ENCODE peak calls at places on chromosomes 3 and 15, in eight cellular contexts. M is mammary epithelial cell, A is progenitor cell of endocrine pancreas, X is fibroblast of lung, E is prostate gland, Q is HFF-Myc, O is fibroblast of mammary gland, K is choroid plexus epithelial cell. H is an unnamed sample.

GRCh38 chr15:39588531-39589192 is 7.8 kb downstream of the THBS1 start:
- DNase-seq in A (no peak), X (peak; percentile 25), E (no peak), M (peak; percentile 24), O (peak; percentile 21), Q (no peak), K (no peak), H (no peak)

GRCh38 chr15:62444104-62445027 is 279.3 kb upstream of the C2CD4B start:
- DNase-seq in O (peak; percentile 99), K (peak; percentile 77), Q (peak; percentile 96), A (no peak), E (no peak), M (peak; percentile 94), X (peak; percentile 94), H (no peak)

GRCh38 chr15:89367485-89368451 is 33.1 kb upstream of the POLG start:
- DNase-seq in E (no peak), Q (no peak), K (no peak), A (no peak), X (no peak), M (no peak), O (peak; percentile 17), H (no peak)

GRCh38 chr15:67821784-67822451 is 3.4 kb upstream of the SKOR1 start:
- DNase-seq in M (no peak), E (no peak), A (no peak), Q (no peak), O (no peak), X (no peak), K (no peak), H (no peak)

GRCh38 chr3:159882784-159883779 is 105.6 kb upstream of the IL12A start:
- DNase-seq in O (peak; percentile 63), K (peak; percentile 86), X (peak; percentile 81), A (no peak), E (no peak), Q (peak; percentile 61), M (peak; percentile 49), H (no peak)

GRCh38 chr3:89447244-89447643 is 339.8 kb downstream of the EPHA3 start:
- DNase-seq in K (peak; percentile 24), X (no peak), E (no peak), A (no peak), Q (no peak), M (no peak), O (no peak), H (no peak)

GRCh38 chr15:41894791-41895463 is 1.1 kb upstream of the SPTBN5 start:
- DNase-seq in O (peak; percentile 76), M (peak; percentile 86), E (peak; percentile 36), K (peak; percentile 81), X (peak; percentile 68), Q (peak; percentile 29), A (no peak), H (peak; percentile 89)

GRCh38 chr3:57110214-57110613 is 49.8 kb downstream of the SPATA12 start:
- DNase-seq in E (no peak), M (no peak), K (no peak), X (no peak), Q (no peak), O (no peak), A (no peak), H (no peak)

GRCh38 chr15:74869372-74869725 is 3.8 kb downstream of the SCAMP2 start:
- DNase-seq in K (peak; percentile 23), O (no peak), X (no peak), Q (no peak), A (no peak), E (no peak), M (no peak), H (no peak)

GRCh38 chr3:16474304-16474703 is 39.2 kb downstream of the RFTN1 start:
- DNase-seq in O (peak; percentile 62), A (no peak), E (no peak), X (peak; percentile 38), Q (no peak), M (no peak), K (peak; percentile 65), H (no peak)

GRCh38 chr15:85010472-85011209 is 29.0 kb downstream of the PDE8A start:
- DNase-seq in A (no peak), E (no peak), K (peak; percentile 56), X (peak; percentile 83), O (peak; percentile 57), Q (no peak), M (no peak), H (no peak)

GRCh38 chr3:177731644-177732268 is 534.5 kb upstream of the TBL1XR1 start:
- DNase-seq in E (no peak), O (peak; percentile 81), Q (peak; percentile 52), A (no peak), K (peak; percentile 92), X (peak; percentile 42), M (peak; percentile 68), H (no peak)

GRCh38 chr3:176633511-176633910 is 563.8 kb downstream of the TBL1XR1 start:
- DNase-seq in M (no peak), Q (no peak), O (no peak), X (no peak), A (no peak), E (no peak), K (no peak), H (no peak)

GRCh38 chr15:99249270-99249817 is at the start of gene TTC23:
- DNase-seq in E (peak; percentile 40), M (peak; percentile 92), X (peak; percentile 93), K (peak; percentile 91), O (peak; percentile 90), Q (peak; percentile 90), A (no peak), H (no peak)

GRCh38 chr15:66740802-66741201 is 38.8 kb downstream of the SMAD6 start:
- DNase-seq in K (no peak), X (peak; percentile 53), Q (no peak), M (no peak), O (peak; percentile 53), A (no peak), E (peak; percentile 48), H (no peak)

GRCh38 chr15:43268111-43269105 is 1.7 kb upstream of the TGM5 start:
- DNase-seq in Q (no peak), O (no peak), E (no peak), M (no peak), X (no peak), A (no peak), K (peak; percentile 49), H (no peak)

DNA sequence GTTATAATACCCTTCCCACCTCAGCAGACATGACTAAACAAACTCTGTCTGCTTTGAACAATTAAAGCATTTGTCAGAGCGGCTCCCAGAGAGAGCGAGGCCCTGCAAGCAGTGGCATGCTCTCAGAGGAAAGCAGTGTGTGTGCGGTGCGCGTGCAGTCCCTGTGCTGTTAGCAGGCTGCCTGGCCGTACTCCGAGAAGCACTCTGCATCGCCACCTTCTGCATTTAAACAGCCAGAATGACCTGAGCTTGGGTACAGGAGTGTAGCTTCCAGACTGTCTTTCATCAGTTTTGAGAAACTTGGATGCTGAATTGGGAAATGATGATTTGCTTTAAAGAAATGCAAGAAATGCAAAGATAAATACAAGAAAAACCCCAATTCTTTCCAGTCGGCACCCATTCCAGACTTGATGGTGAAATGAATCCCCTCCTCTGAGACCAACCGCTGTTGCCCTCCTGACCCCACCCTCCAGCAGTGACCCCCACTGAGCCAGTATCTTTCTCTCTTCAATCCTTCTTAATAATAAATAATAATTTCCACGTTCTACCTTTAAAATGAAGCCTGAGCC is 113.5 kb downstream of the VGLL4 start:
- DNase-seq in O (peak; percentile 94), X (peak; percentile 97), K (peak; percentile 100), M (peak; percentile 99), A (no peak), E (peak; percentile 80), Q (no peak), H (no peak)
- TF ChIP-seq CTCF in O (peak; percentile 17), X (no peak), K (peak; percentile 58), M (peak; percentile 39), A (no peak), E (no peak), Q (no peak), H (no peak)

DNA sequence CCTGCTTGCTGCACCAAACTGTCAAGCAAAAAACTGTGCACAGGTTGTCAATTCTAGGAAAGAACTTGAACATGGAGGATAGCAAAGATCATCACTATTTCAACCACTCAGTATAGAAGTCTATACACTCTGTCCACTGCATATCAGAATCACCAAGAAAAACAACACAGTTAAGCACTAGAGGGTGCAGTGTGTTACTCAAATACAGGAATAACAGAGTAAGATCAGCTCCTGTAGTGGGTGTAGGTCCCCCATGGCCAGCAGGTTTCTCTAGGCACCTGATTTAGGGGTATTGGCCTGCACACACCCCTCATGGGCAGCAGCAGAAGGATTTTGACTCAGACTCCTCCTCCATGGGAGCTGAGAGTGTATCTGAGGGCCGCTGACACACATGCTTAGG is 464.1 kb downstream of the EPHA6 start:
- DNase-seq in A (no peak), X (no peak), Q (no peak), E (no peak), O (no peak), M (no peak), K (no peak), H (no peak)
- TF ChIP-seq CTCF in A (peak; percentile 23), X (no peak), Q (no peak), E (no peak), O (no peak), M (no peak), K (no peak), H (no peak)

GRCh38 chr3:38742551-38742950 is 73.5 kb downstream of the SCN10A start:
- DNase-seq in A (no peak), Q (no peak), O (no peak), M (no peak), K (no peak), X (no peak), E (no peak), H (no peak)

GRCh38 chr3:38739396-38739689 is 76.7 kb downstream of the SCN10A start:
- DNase-seq in K (no peak), E (no peak), X (no peak), Q (no peak), O (no peak), M (no peak), A (no peak), H (no peak)

GRCh38 chr3:38739931-38740330 is 76.1 kb downstream of the SCN10A start:
- DNase-seq in K (no peak), E (no peak), M (no peak), Q (no peak), A (no peak), O (no peak), X (no peak), H (no peak)

DNA sequence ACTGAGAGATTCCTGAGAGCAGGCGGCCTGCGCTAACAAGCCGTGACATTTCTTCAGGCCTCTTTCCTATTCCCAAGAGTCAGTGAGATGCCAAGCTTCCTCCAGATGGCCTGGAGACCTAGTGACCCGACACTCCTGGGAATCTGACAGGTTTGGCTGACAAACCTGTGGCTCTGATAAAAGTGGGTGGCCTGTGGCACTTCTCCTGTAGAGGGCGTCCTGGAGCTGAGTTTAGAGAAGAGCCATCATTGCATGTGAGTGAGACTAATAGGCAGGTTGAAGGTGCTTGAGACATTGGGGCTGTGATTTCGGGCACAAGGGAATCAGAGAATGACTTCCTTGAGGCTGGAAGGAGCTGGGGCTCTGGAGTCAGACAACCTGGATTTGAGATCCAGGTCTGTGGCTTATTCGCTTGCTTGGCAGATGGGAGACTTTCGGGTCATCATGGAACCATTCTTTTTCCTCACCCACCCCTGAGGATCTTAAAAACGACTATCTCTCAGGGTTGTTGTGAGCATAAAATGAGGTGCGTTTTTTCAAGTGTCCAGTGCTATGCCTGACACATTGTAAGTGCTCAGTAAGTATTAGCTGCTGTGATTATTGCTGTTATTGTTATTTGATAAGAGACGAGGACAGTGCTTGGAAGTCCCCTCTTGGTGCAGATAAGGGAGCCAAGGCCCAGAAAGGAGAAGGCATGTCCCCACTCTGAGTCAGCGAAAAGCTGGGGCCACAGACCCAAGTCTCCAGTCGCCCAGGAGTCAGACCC is 77.2 kb downstream of the SCN10A start:
- DNase-seq in K (peak; percentile 71), Q (no peak), O (peak; percentile 48), E (no peak), X (peak; percentile 41), M (peak; percentile 32), A (peak; percentile 29), H (no peak)
- TF ChIP-seq CTCF in K (peak; percentile 95), Q (peak; percentile 83), O (peak; percentile 74), E (no peak), X (peak; percentile 54), M (peak; percentile 87), A (peak; percentile 57), H (no peak)

GRCh38 chr15:23645379-23646164 is 2.1 kb downstream of the MAGEL2 start:
- DNase-seq in K (no peak), E (no peak), A (no peak), M (no peak), O (no peak), X (no peak), Q (no peak), H (no peak)
- TF ChIP-seq CTCF in K (no peak), E (no peak), A (peak; percentile 36), M (no peak), O (no peak), X (no peak), Q (no peak), H (no peak)